ENCODE peak calls at places on chromosomes 3 and 15, in nine cellular contexts. W, V, G, N, D, K, E, T and A are unnamed samples.

GRCh38 chr3:15330031-15330596 is 2.3 kb downstream of the SH3BP5 start:
- DNase-seq in W (no peak), V (peak), G (no peak), N (no peak), D (peak), K (peak), E (no peak), T (no peak), A (peak)

GRCh38 chr3:10453764-10454163 is 51.6 kb downstream of the ATP2B2 start:
- DNase-seq in W (no peak), V (no peak), G (no peak), N (no peak), D (no peak), K (no peak), E (no peak), T (no peak), A (no peak)

GRCh38 chr3:151315136-151315535 is 1.5 kb downstream of the GPR87 start:
- DNase-seq in W (no peak), V (peak), G (no peak), N (no peak), D (no peak), K (no peak), E (peak), T (no peak), A (no peak)

GRCh38 chr15:31366169-31366734 is 39.6 kb downstream of the KLF13 start:
- DNase-seq in W (no peak), V (peak), G (no peak), N (no peak), D (peak), K (no peak), E (peak), T (no peak), A (peak)

GRCh38 chr15:48671381-48672022 is 26.0 kb upstream of the FBN1 start:
- DNase-seq in W (no peak), V (peak), G (peak), N (no peak), D (peak), K (no peak), E (peak), T (no peak), A (peak)

GRCh38 chr3:157543491-157544035 is 40.3 kb upstream of the VEPH1 start:
- DNase-seq in W (no peak), V (no peak), G (no peak), N (no peak), D (no peak), K (no peak), E (peak), T (no peak), A (no peak)

GRCh38 chr3:175150812-175151411 is 291.8 kb downstream of the NAALADL2 start:
- DNase-seq in W (no peak), V (no peak), G (no peak), N (no peak), D (no peak), K (no peak), E (no peak), T (no peak), A (peak)

GRCh38 chr3:52526151-52526561 is 7.5 kb downstream of the NT5DC2 start:
- DNase-seq in W (no peak), V (no peak), G (no peak), N (no peak), D (peak), K (no peak), E (no peak), T (no peak), A (peak)

GRCh38 chr15:43370310-43370974 is 401 bp downstream of the ZSCAN29 start:
- DNase-seq in W (no peak), V (peak), G (peak), N (peak), D (peak), K (no peak), E (peak), T (no peak), A (no peak)

GRCh38 chr3:172512363-172512762 is 10.9 kb downstream of the TNFSF10 start:
- DNase-seq in W (no peak), V (peak), G (no peak), N (no peak), D (peak), K (no peak), E (peak), T (no peak), A (no peak)

GRCh38 chr3:106206165-106206564 is 337.4 kb upstream of the CBLB start:
- DNase-seq in W (no peak), V (no peak), G (no peak), N (no peak), D (no peak), K (no peak), E (peak), T (no peak), A (no peak)

GRCh38 chr15:84840741-84841429 is 23.7 kb downstream of the ALPK3 start:
- DNase-seq in W (peak), V (peak), G (no peak), N (peak), D (peak), K (peak), E (peak), T (no peak), A (no peak)

GRCh38 chr3:57556459-57557087 is 499 bp downstream of the PDE12 start:
- DNase-seq in W (no peak), V (peak), G (peak), N (no peak), D (peak), K (no peak), E (no peak), T (no peak), A (peak)

GRCh38 chr15:39397883-39398282 is 183.0 kb upstream of the THBS1 start:
- DNase-seq in W (no peak), V (no peak), G (no peak), N (no peak), D (no peak), K (no peak), E (no peak), T (no peak), A (no peak)
- H3K4me3 ChIP-seq in W (no peak), V (no peak), G (no peak), N (no peak), D (no peak), K (no peak), E (no peak), T (no peak), A (no peak)

GRCh38 chr3:133125171-133125570 is 87.0 kb downstream of the TMEM108 start:
- DNase-seq in W (no peak), V (no peak), G (no peak), N (no peak), D (no peak), K (no peak), E (no peak), T (no peak), A (no peak)
- H3K4me3 ChIP-seq in W (no peak), V (no peak), G (no peak), N (no peak), D (no peak), K (no peak), E (no peak), T (no peak), A (no peak)

GRCh38 chr3:60792287-60792852 is 458.9 kb downstream of the FHIT start:
- DNase-seq in W (no peak), V (no peak), G (no peak), N (no peak), D (no peak), K (no peak), E (no peak), T (no peak), A (no peak)

GRCh38 chr3:60788185-60788584 is 463.1 kb downstream of the FHIT start:
- DNase-seq in W (no peak), V (no peak), G (no peak), N (no peak), D (no peak), K (no peak), E (no peak), T (no peak), A (no peak)
- H3K4me3 ChIP-seq in W (no peak), V (no peak), G (no peak), N (no peak), D (no peak), K (no peak), E (no peak), T (no peak), A (no peak)

GRCh38 chr15:83282859-83283812 is 1.3 kb downstream of the BNC1 start:
- DNase-seq in W (no peak), V (peak), G (peak), N (no peak), D (peak), K (no peak), E (peak), T (no peak), A (no peak)
- H3K4me3 ChIP-seq in W (no peak), V (peak), G (peak), N (no peak), D (peak), K (peak), E (peak), T (no peak), A (peak)